ENCODE peak calls at places on chromosomes 11 and 22, in five cellular contexts. T, I, M, R and Q are unnamed samples.

GRCh38 chr11:84819128-84819527 is 808.0 kb downstream of the DLG2 start:
- DNase-seq in T (no peak), I (no peak), M (peak; percentile 2), R (no peak), Q (no peak)

GRCh38 chr11:94379619-94380018 is 21.6 kb downstream of the GPR83 start:
- DNase-seq in T (no peak), I (no peak), M (no peak), R (no peak), Q (no peak)

GRCh38 chr11:31887180-31887579 is 76.1 kb upstream of the PAX6 start:
- DNase-seq in T (no peak), I (no peak), M (no peak), R (no peak), Q (peak; percentile 63)

GRCh38 chr11:62842171-62842717 is 2.9 kb upstream of the WDR74 start:
- DNase-seq in T (peak; percentile 77), I (no peak), M (no peak), R (no peak), Q (no peak)

GRCh38 chr11:70233511-70233919 is 30.4 kb downstream of the FADD start:
- DNase-seq in T (peak; percentile 94), I (peak; percentile 91), M (peak; percentile 55), R (no peak), Q (no peak)

GRCh38 chr11:8168485-8169257 is at the start of gene RIC3:
- DNase-seq in T (peak; percentile 4), I (no peak), M (no peak), R (peak; percentile 18), Q (peak; percentile 82)

GRCh38 chr11:6418199-6418957 is 516 bp downstream of the APBB1 start:
- DNase-seq in T (no peak), I (no peak), M (no peak), R (peak; percentile 48), Q (peak; percentile 44)

GRCh38 chr11:65574963-65575567 is 788 bp upstream of the EHBP1L1 start:
- DNase-seq in T (peak; percentile 61), I (no peak), M (peak; percentile 70), R (no peak), Q (peak; percentile 54)

GRCh38 chr22:45818130-45819085 is 146.8 kb downstream of the ATXN10 start:
- DNase-seq in T (no peak), I (no peak), M (peak; percentile 22), R (no peak), Q (peak; percentile 23)

GRCh38 chr11:110921742-110922200 is 209.5 kb upstream of the ARHGAP20 start:
- DNase-seq in T (no peak), I (peak; percentile 50), M (no peak), R (no peak), Q (peak; percentile 88)

GRCh38 chr11:70751142-70751734 is 352.9 kb downstream of the CTTN start:
- DNase-seq in T (peak; percentile 13), I (no peak), M (peak; percentile 24), R (no peak), Q (no peak)

GRCh38 chr22:31790240-31790639 is 36.4 kb downstream of the DEPDC5 start:
- DNase-seq in T (no peak), I (no peak), M (no peak), R (no peak), Q (no peak)

GRCh38 chr11:11538277-11538960 is 83.4 kb downstream of the GALNT18 start:
- DNase-seq in T (no peak), I (no peak), M (no peak), R (no peak), Q (no peak)

GRCh38 chr11:128964463-128964930 is 21.8 kb upstream of the TP53AIP1 start:
- DNase-seq in T (no peak), I (no peak), M (no peak), R (no peak), Q (peak; percentile 84)

GRCh38 chr11:114280696-114281095 is 15.5 kb upstream of the NNMT start:
- DNase-seq in T (peak; percentile 80), I (peak; percentile 85), M (peak; percentile 94), R (peak; percentile 66), Q (peak; percentile 92)

GRCh38 chr22:22431271-22432220 is 77.0 kb downstream of the ZNF280B start:
- DNase-seq in T (peak; percentile 67), I (peak; percentile 34), M (peak; percentile 46), R (peak; percentile 49), Q (peak; percentile 69)

GRCh38 chr11:74282863-74283484 is 28.5 kb downstream of the P4HA3 start:
- DNase-seq in T (no peak), I (peak; percentile 28), M (no peak), R (no peak), Q (peak; percentile 10)

GRCh38 chr11:134535029-134536025 is 123.3 kb upstream of the B3GAT1 start:
- DNase-seq in T (no peak), I (no peak), M (no peak), R (no peak), Q (no peak)
- H2AK5ac ChIP-seq in T (no peak overlapping the region), I (no peak overlapping the region), M (no peak overlapping the region), R (peak overlapping the region; percentile 80), Q (no peak overlapping the region)

GRCh38 chr11:125902315-125902926 is 585 bp downstream of the PUS3 start:
- DNase-seq in T (peak; percentile 21), I (no peak), M (no peak), R (no peak), Q (no peak)
- H4K8ac ChIP-seq in T (peak overlapping the region; percentile 59), I (peak overlapping the region; percentile 73), M (no peak overlapping the region), R (no peak overlapping the region), Q (no peak overlapping the region)

GRCh38 chr22:36330127-36330526 is 57.6 kb downstream of the MYH9 start:
- DNase-seq in T (peak; percentile 30), I (no peak), M (no peak), R (no peak), Q (peak; percentile 44)
- H3K23ac ChIP-seq in T (no peak overlapping the region), I (peak overlapping the region; percentile 100), M (no peak overlapping the region), R (no peak overlapping the region), Q (peak overlapping the region; percentile 54)

DNA sequence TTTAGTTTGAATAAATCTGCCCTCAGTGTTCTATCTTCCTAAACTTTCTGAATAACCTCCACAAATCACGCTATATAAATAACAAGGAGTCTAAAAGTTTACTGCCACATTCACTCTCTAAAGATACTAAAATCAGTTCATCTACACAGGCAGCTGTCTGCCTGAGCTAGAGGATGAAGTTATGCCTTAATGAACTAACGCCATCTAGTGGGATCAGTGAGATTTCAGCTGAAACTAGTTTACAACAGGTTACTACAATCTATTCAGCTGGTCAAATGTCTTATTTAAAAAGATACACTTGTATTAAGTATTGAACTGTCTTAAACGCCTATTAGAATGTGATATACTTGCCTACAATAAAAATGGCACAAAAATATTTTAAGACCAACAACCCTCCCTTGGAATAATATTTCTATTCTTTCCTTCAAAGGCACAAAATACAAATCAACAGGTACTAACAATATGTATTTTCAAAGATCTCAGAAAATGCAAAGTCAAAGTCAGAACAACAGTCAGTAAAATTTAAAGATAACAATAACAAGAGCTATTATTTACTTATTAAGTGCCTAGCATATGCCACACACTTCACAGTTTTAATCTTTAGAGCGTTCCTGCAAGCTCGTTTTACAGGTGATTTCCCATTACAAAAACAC is 84.1 kb downstream of the LARGE2 start:
- DNase-seq in T (peak; percentile 87), I (peak; percentile 84), M (peak; percentile 81), R (peak; percentile 64), Q (peak; percentile 81)
- H2AK5ac ChIP-seq in T (no peak overlapping the region), I (no peak overlapping the region), M (no peak overlapping the region), R (no peak overlapping the region), Q (no peak overlapping the region)

GRCh38 chr11:57899378-57899777 is 124.3 kb upstream of the OR9Q1 start:
- DNase-seq in T (no peak), I (no peak), M (no peak), R (no peak), Q (no peak)
- H4K8ac ChIP-seq in T (no peak overlapping the region), I (no peak overlapping the region), M (no peak overlapping the region), R (no peak overlapping the region), Q (no peak overlapping the region)

GRCh38 chr11:122159861-122160260 is 43.8 kb upstream of the BLID start:
- DNase-seq in T (no peak), I (no peak), M (no peak), R (no peak), Q (no peak)

GRCh38 chr11:122162095-122162494 is 46.1 kb upstream of the BLID start:
- DNase-seq in T (no peak), I (no peak), M (peak; percentile 73), R (no peak), Q (no peak)

GRCh38 chr11:122157540-122158173 is 41.6 kb upstream of the BLID start:
- DNase-seq in T (no peak), I (no peak), M (no peak), R (no peak), Q (no peak)

GRCh38 chr11:122161191-122161590 is 45.2 kb upstream of the BLID start:
- DNase-seq in T (no peak), I (no peak), M (no peak), R (no peak), Q (no peak)

GRCh38 chr11:122159173-122159701 is 43.2 kb upstream of the BLID start:
- DNase-seq in T (no peak), I (peak; percentile 65), M (peak; percentile 66), R (no peak), Q (peak; percentile 17)
- H3K23ac ChIP-seq in T (no peak overlapping the region), I (peak overlapping the region; percentile 93), M (no peak overlapping the region), R (no peak overlapping the region), Q (no peak overlapping the region)